ENCODE peak calls at places on chromosomes 5 and 9, in nine cellular contexts. C is stimulated activated memory B cell treated with anti-CD40 and anti-IgM and Interleukin-4, amounts not matched to agents 10 μg/mL and 1 μg/mL and 100 μg/mL, for 72 hours; J is activated CD8-positive, alpha-beta T cell treated with anti-CD3 and anti-CD28 coated beads for 36 hours; L is GM12878; S is Right ventricle myocardium superior; E is activated B cell treated with CpG ODN at 0.5 μM for 24 hours; I is heart right ventricle; B is stimulated activated naive CD8-positive, alpha-beta T cell treated with anti-CD3 and anti-CD28 coated beads, Interleukin-15, Interleukin-2, amounts not matched to agents 100 U/mL and 50 U/mL, for 24 hours; A is activated naive CD8-positive, alpha-beta T cell treated with anti-CD3 and anti-CD28 coated beads, Interleukin-2, amount 50 U/mL, for 24 hours. Z is an unnamed sample.

GRCh38 chr5:80268916-80269315 is 13.1 kb upstream of the SERINC5 start:
- ATAC-seq in S (no peak), I (no peak), L (no peak), J (no peak), C (no peak), A (no peak), B (no peak), E (no peak), Z (no peak)

GRCh38 chr9:133787749-133788015 is 49.5 kb upstream of the SARDH start:
- ATAC-seq in E (peak), C (peak), I (no peak), S (peak), L (peak), B (peak), A (peak), J (peak), Z (peak)

GRCh38 chr5:14859150-14859549 is 12.4 kb downstream of the ANKH start:
- ATAC-seq in J (no peak), L (no peak), C (no peak), A (no peak), I (no peak), S (no peak), B (no peak), E (no peak), Z (no peak)

GRCh38 chr5:178142642-178143041 is 11.0 kb downstream of the NHP2 start:
- ATAC-seq in C (no peak), S (no peak), E (no peak), J (no peak), A (no peak), L (no peak), I (no peak), B (no peak), Z (no peak)

GRCh38 chr9:1708215-1708614 is 306.9 kb upstream of the SMARCA2 start:
- ATAC-seq in B (no peak), C (no peak), S (no peak), J (no peak), I (no peak), E (no peak), A (no peak), L (no peak), Z (no peak)

GRCh38 chr5:110549301-110549700 is 177.2 kb downstream of the TMEM232 start:
- ATAC-seq in A (no peak), S (no peak), C (no peak), I (no peak), B (no peak), J (no peak), L (no peak), E (no peak), Z (no peak)

GRCh38 chr5:174614500-174615135 is 109.8 kb upstream of the MSX2 start:
- ATAC-seq in J (no peak), C (no peak), S (no peak), B (no peak), L (no peak), A (no peak), I (no peak), E (no peak), Z (no peak)

GRCh38 chr9:93968451-93969327 is 13.5 kb upstream of the BARX1 start:
- ATAC-seq in L (no peak), A (no peak), B (peak), J (no peak), I (no peak), S (no peak), E (no peak), C (no peak), Z (no peak)

GRCh38 chr9:135907006-135907434 is 326 bp downstream of the CAMSAP1 start:
- ATAC-seq in C (peak), E (no peak), J (peak), B (peak), L (no peak), S (no peak), I (no peak), A (peak), Z (no peak)

GRCh38 chr5:38596997-38597396 is 40.6 kb upstream of the LIFR start:
- ATAC-seq in J (no peak), S (no peak), L (no peak), E (no peak), I (peak), A (no peak), C (no peak), B (no peak), Z (no peak)

Z was measured in activated CD4-positive, CD25-positive, alpha-beta regulatory T cell treated with anti-CD3 and anti-CD28 coated beads, Interleukin-2, amount 50 U/mL, for 24 hours.